ENCODE peak calls at places on chromosome X, in seven cellular contexts. C is endodermal cell, R is fibroblast of pulmonary artery, N is AG04449, G is adrenal gland, A is dorsolateral prefrontal cortex, O is H9. S is an unnamed sample.

GRCh38 chrX:17459008-17459407 is 84.0 kb downstream of the NHS start:
- DNase-seq in C (no peak), R (peak; percentile 69), N (no peak), G (peak; percentile 37), A (no peak), O (no peak), S (no peak)

GRCh38 chrX:111123125-111123524 is 27.1 kb downstream of the PAK3 start:
- DNase-seq in C (no peak), R (no peak), N (no peak), G (no peak), A (no peak), O (no peak), S (no peak)

GRCh38 chrX:70026851-70027200 is 22.9 kb downstream of the AWAT2 start:
- DNase-seq in C (no peak), R (peak; percentile 57), N (no peak), G (no peak), A (no peak), O (no peak), S (no peak)

GRCh38 chrX:150446151-150446550 is 83.0 kb downstream of the MAMLD1 start:
- DNase-seq in C (no peak), R (peak; percentile 34), N (no peak), G (no peak), A (no peak), O (no peak), S (no peak)

GRCh38 chrX:3271485-3272186 is 74.8 kb downstream of the MXRA5 start:
- DNase-seq in C (no peak), R (peak; percentile 77), N (peak; percentile 38), G (no peak), A (no peak), O (no peak), S (no peak)

GRCh38 chrX:45758319-45758718 is 557.6 kb upstream of the DIPK2B start:
- DNase-seq in C (no peak), R (peak; percentile 88), N (no peak), G (no peak), A (no peak), O (no peak), S (no peak)

GRCh38 chrX:48715066-48715465 is 18.5 kb downstream of the SUV39H1 start:
- DNase-seq in C (no peak), R (peak; percentile 39), N (no peak), G (no peak), A (no peak), O (no peak), S (no peak)

GRCh38 chrX:20595928-20596550 is 329.3 kb upstream of the RPS6KA3 start:
- DNase-seq in C (no peak), R (peak; percentile 60), N (no peak), G (no peak), A (no peak), O (peak; percentile 26), S (no peak)

GRCh38 chrX:4043951-4044350 is 330.5 kb upstream of the PRKX start:
- DNase-seq in C (no peak), R (no peak), N (no peak), G (no peak), A (no peak), O (no peak), S (no peak)

GRCh38 chrX:72392042-72392441 is 86.3 kb upstream of the CITED1 start:
- DNase-seq in C (no peak), R (no peak), N (no peak), G (no peak), A (no peak), O (no peak), S (no peak)

GRCh38 chrX:38831949-38832348 is 30.7 kb downstream of the MID1IP1 start:
- DNase-seq in C (no peak), R (no peak), N (no peak), G (no peak), A (no peak), O (no peak), S (no peak)

GRCh38 chrX:17377047-17377692 is 2.2 kb downstream of the NHS start:
- DNase-seq in C (peak; percentile 68), R (peak; percentile 19), N (no peak), G (peak; percentile 59), A (no peak), O (peak; percentile 55), S (peak; percentile 67)

GRCh38 chrX:49878128-49878833 is 1.0 kb upstream of the USP27X start:
- DNase-seq in C (peak; percentile 44), R (no peak), N (no peak), G (peak; percentile 48), A (no peak), O (no peak), S (no peak)

GRCh38 chrX:48834383-48834709 is 1.1 kb downstream of the PCSK1N start:
- DNase-seq in C (no peak), R (no peak), N (no peak), G (no peak), A (no peak), O (no peak), S (no peak)

GRCh38 chrX:10235851-10236250 is 79.1 kb downstream of the CLCN4 start:
- DNase-seq in C (no peak), R (peak; percentile 32), N (peak; percentile 72), G (no peak), A (no peak), O (no peak), S (no peak)

GRCh38 chrX:12779534-12779933 is 11.7 kb upstream of the PRPS2 start:
- DNase-seq in C (no peak), R (peak; percentile 40), N (no peak), G (no peak), A (no peak), O (no peak), S (no peak)

GRCh38 chrX:39667191-39667590 is 430.6 kb downstream of the BCOR start:
- DNase-seq in C (no peak), R (no peak), N (no peak), G (no peak), A (no peak), O (no peak), S (no peak)

GRCh38 chrX:38860106-38861013 is 59.1 kb downstream of the MID1IP1 start:
- DNase-seq in C (no peak), R (no peak), N (no peak), G (no peak), A (no peak), O (no peak), S (no peak)

GRCh38 chrX:38870386-38870895 is 69.2 kb downstream of the MID1IP1 start:
- DNase-seq in C (peak; percentile 64), R (no peak), N (no peak), G (no peak), A (no peak), O (peak; percentile 47), S (no peak)

GRCh38 chrX:148193759-148194158 is 212.6 kb downstream of the FMR1NB start:
- DNase-seq in C (no peak), R (no peak), N (no peak), G (no peak), A (no peak), O (no peak), S (no peak)
- TF ChIP-seq CTCF in C (peak; percentile 63), R (no peak), N (no peak), G (no peak), A (no peak), O (no peak), S (no peak)

GRCh38 chrX:74286950-74287349 is 17.0 kb upstream of the ZCCHC13 start:
- DNase-seq in C (no peak), R (peak; percentile 31), N (peak; percentile 4), G (no peak), A (no peak), O (no peak), S (no peak)

GRCh38 chrX:74293343-74293946 is 10.5 kb upstream of the ZCCHC13 start:
- DNase-seq in C (peak; percentile 90), R (peak; percentile 79), N (peak; percentile 4), G (peak; percentile 83), A (peak; percentile 77), O (peak; percentile 84), S (peak; percentile 74)

GRCh38 chrX:74291577-74291963 is 12.4 kb upstream of the ZCCHC13 start:
- DNase-seq in C (no peak), R (no peak), N (no peak), G (no peak), A (no peak), O (no peak), S (no peak)

GRCh38 chrX:74295102-74295501 is 8.9 kb upstream of the ZCCHC13 start:
- DNase-seq in C (no peak), R (no peak), N (no peak), G (no peak), A (no peak), O (no peak), S (no peak)

DNA sequence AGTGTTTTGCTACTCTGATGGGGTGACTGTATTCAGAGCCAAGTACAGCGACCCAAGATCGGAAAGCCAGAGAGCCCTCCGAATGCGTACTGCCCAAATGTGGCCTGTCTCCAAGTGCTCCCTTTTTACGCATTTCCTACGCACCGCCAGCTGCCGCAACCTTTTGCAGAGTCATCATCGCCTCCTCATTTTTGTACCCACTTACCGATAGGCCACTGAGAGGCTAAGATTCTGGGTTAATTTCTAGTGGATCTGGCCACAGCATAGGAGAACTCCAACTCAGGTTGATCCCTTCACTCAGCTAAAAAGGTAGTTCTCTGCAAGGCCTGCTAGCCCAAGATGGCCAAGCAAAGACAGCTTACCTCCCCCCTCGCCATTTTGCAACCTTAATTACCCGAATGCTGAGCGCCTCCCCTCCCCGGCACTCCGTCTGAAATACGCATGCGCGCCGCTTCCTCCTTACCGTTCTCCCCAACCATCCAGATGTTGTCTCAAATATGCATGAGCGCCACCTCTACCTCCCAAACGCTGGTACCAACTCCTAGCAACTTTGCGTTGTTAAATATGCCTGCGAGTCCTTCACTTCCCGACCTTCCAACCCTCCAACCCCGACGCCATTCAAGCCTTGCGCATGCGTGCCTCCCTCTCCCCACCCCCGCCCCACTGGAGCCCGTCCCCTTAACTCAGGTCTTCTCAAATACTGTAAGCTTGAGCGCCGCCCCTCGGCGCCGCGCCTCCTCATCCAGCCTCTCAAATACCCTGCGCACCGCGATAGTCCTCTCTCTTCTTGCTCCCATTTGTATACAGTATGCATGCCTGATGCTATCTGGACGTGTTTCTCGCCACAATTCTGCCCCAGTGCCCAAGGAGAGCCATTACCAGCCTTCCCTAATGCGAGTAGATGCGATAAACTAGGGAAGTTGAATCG is 11.8 kb upstream of the ZCCHC13 start:
- DNase-seq in C (peak; percentile 94), R (peak; percentile 90), N (peak; percentile 56), G (peak; percentile 88), A (peak; percentile 93), O (peak; percentile 88), S (peak; percentile 81)
- TF ChIP-seq CTCF in C (peak; percentile 36), R (peak; percentile 10), N (no peak), G (no peak), A (peak; percentile 39), O (peak; percentile 29), S (no peak)

GRCh38 chrX:78555401-78555980 is 103.6 kb downstream of the RTL3 start:
- DNase-seq in C (no peak), R (peak; percentile 9), N (no peak), G (no peak), A (no peak), O (no peak), S (no peak)
- TF ChIP-seq CTCF in C (peak; percentile 49), R (peak; percentile 38), N (no peak), G (peak; percentile 43), A (peak; percentile 36), O (peak; percentile 23), S (no peak)

GRCh38 chrX:21744721-21745120 is 13.2 kb downstream of the SMPX start:
- DNase-seq in C (no peak), R (peak; percentile 22), N (no peak), G (no peak), A (no peak), O (no peak), S (no peak)
- TF ChIP-seq CTCF in C (no peak), R (no peak), N (no peak), G (no peak), A (no peak), O (no peak), S (no peak)

GRCh38 chrX:68018248-68019203 is 414.8 kb downstream of the OPHN1 start:
- DNase-seq in C (peak; percentile 86), R (peak; percentile 40), N (no peak), G (peak; percentile 41), A (no peak), O (peak; percentile 68), S (peak; percentile 25)
- TF ChIP-seq CTCF in C (peak; percentile 83), R (peak; percentile 57), N (peak; percentile 66), G (peak; percentile 52), A (no peak), O (peak; percentile 73), S (peak; percentile 39)